ENCODE peak calls at places on chromosomes 4 and X, in five cellular contexts. One of them, this sample, is unnamed.

GRCh38 chr4:130368668-130369067 is 1272.7 kb downstream of the C4orf33 start:
- DNase-seq in foreskin fibroblast: no peak
- DNase-seq in mesothelial cell of epicardium: no peak
- DNase-seq in heart left ventricle: no peak
- DNase-seq in fibroblast of the aortic adventitia: no peak
- DNase-seq in this sample: no peak

GRCh38 chrX:96685205-96686099 is 810 bp downstream of the DIAPH2 start:
- DNase-seq in foreskin fibroblast: peak
- DNase-seq in fibroblast of the aortic adventitia: peak
- DNase-seq in mesothelial cell of epicardium: peak
- DNase-seq in heart left ventricle: peak
- DNase-seq in this sample: peak

GRCh38 chrX:54808605-54809483 is 1.3 kb downstream of the MAGED2 start:
- DNase-seq in heart left ventricle: peak
- DNase-seq in mesothelial cell of epicardium: peak
- DNase-seq in foreskin fibroblast: peak
- DNase-seq in fibroblast of the aortic adventitia: peak
- DNase-seq in this sample: peak

GRCh38 chrX:148600581-148600980 is 100.2 kb downstream of the AFF2 start:
- DNase-seq in foreskin fibroblast: no peak
- DNase-seq in mesothelial cell of epicardium: no peak
- DNase-seq in fibroblast of the aortic adventitia: no peak
- DNase-seq in heart left ventricle: no peak
- DNase-seq in this sample: no peak

GRCh38 chrX:50801135-50801534 is 12.9 kb downstream of the SHROOM4 start:
- DNase-seq in foreskin fibroblast: no peak
- DNase-seq in heart left ventricle: no peak
- DNase-seq in mesothelial cell of epicardium: no peak
- DNase-seq in fibroblast of the aortic adventitia: no peak
- DNase-seq in this sample: no peak

GRCh38 chr4:126267689-126268088 is 952.9 kb downstream of the FAT4 start:
- DNase-seq in mesothelial cell of epicardium: no peak
- DNase-seq in heart left ventricle: no peak
- DNase-seq in foreskin fibroblast: peak
- DNase-seq in fibroblast of the aortic adventitia: peak
- DNase-seq in this sample: no peak

GRCh38 chr4:574346-575161 is 1.5 kb downstream of the TMEM271 start:
- DNase-seq in fibroblast of the aortic adventitia: no peak
- DNase-seq in mesothelial cell of epicardium: no peak
- DNase-seq in foreskin fibroblast: no peak
- DNase-seq in heart left ventricle: no peak
- DNase-seq in this sample: no peak

GRCh38 chr4:48899950-48900349 is 6.6 kb downstream of the OCIAD2 start:
- DNase-seq in heart left ventricle: no peak
- DNase-seq in foreskin fibroblast: peak
- DNase-seq in mesothelial cell of epicardium: no peak
- DNase-seq in fibroblast of the aortic adventitia: peak
- DNase-seq in this sample: no peak

GRCh38 chr4:92634891-92635290 is 331.1 kb downstream of the GRID2 start:
- DNase-seq in heart left ventricle: no peak
- DNase-seq in foreskin fibroblast: no peak
- DNase-seq in mesothelial cell of epicardium: no peak
- DNase-seq in fibroblast of the aortic adventitia: no peak
- DNase-seq in this sample: no peak

GRCh38 chr4:72295966-72296557 is 264.3 kb downstream of the NPFFR2 start:
- DNase-seq in foreskin fibroblast: peak
- DNase-seq in mesothelial cell of epicardium: no peak
- DNase-seq in heart left ventricle: no peak
- DNase-seq in fibroblast of the aortic adventitia: peak
- DNase-seq in this sample: no peak

GRCh38 chr4:41174444-41174843 is 39.9 kb downstream of the APBB2 start:
- DNase-seq in heart left ventricle: no peak
- DNase-seq in mesothelial cell of epicardium: no peak
- DNase-seq in foreskin fibroblast: peak
- DNase-seq in fibroblast of the aortic adventitia: peak
- DNase-seq in this sample: no peak

GRCh38 chr4:159158989-159159388 is 56.1 kb downstream of the RAPGEF2 start:
- DNase-seq in foreskin fibroblast: no peak
- DNase-seq in fibroblast of the aortic adventitia: no peak
- DNase-seq in heart left ventricle: no peak
- DNase-seq in mesothelial cell of epicardium: no peak
- DNase-seq in this sample: no peak

DNA sequence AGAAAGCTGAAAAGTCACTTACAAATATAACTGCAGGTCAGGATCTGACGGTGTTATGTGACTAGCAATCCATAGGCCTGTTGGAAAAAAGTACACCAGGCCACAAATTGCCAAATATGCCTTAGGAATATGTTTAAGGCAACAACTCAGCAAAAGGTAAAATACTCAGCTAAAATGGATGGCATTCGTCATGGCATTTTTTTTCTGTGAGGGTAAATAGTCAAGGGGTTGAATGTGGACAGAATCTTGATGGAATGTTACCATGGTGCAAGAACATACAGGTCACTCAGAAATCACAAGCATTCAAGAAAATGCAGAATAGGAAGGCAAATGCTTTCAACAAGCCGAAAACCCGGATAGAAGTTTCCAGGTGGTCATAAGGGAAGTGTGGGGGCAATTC is 121.7 kb upstream of the MBNL3 start:
- DNase-seq in fibroblast of the aortic adventitia: no peak
- DNase-seq in heart left ventricle: no peak
- DNase-seq in foreskin fibroblast: no peak
- DNase-seq in mesothelial cell of epicardium: no peak
- DNase-seq in this sample: no peak
- TF ChIP-seq CTCF in fibroblast of the aortic adventitia: no peak
- TF ChIP-seq CTCF in heart left ventricle: no peak
- TF ChIP-seq CTCF in foreskin fibroblast: no peak
- TF ChIP-seq CTCF in mesothelial cell of epicardium: no peak
- TF ChIP-seq CTCF in this sample: no peak

GRCh38 chrX:15150578-15150977 is 119.3 kb downstream of the ASB9 start:
- DNase-seq in foreskin fibroblast: no peak
- DNase-seq in fibroblast of the aortic adventitia: no peak
- DNase-seq in heart left ventricle: no peak
- DNase-seq in mesothelial cell of epicardium: no peak
- DNase-seq in this sample: no peak

GRCh38 chrX:15143825-15144121 is 126.1 kb downstream of the ASB9 start:
- DNase-seq in foreskin fibroblast: no peak
- DNase-seq in heart left ventricle: no peak
- DNase-seq in mesothelial cell of epicardium: no peak
- DNase-seq in fibroblast of the aortic adventitia: no peak
- DNase-seq in this sample: no peak

GRCh38 chrX:15142084-15142715 is 127.7 kb downstream of the ASB9 start:
- DNase-seq in fibroblast of the aortic adventitia: no peak
- DNase-seq in mesothelial cell of epicardium: no peak
- DNase-seq in foreskin fibroblast: no peak
- DNase-seq in heart left ventricle: no peak
- DNase-seq in this sample: no peak

GRCh38 chrX:15143050-15143824 is 126.6 kb downstream of the ASB9 start:
- DNase-seq in fibroblast of the aortic adventitia: peak
- DNase-seq in heart left ventricle: peak
- DNase-seq in foreskin fibroblast: peak
- DNase-seq in mesothelial cell of epicardium: peak
- DNase-seq in this sample: no peak

GRCh38 chrX:15146515-15146914 is 123.4 kb downstream of the ASB9 start:
- DNase-seq in mesothelial cell of epicardium: no peak
- DNase-seq in fibroblast of the aortic adventitia: peak
- DNase-seq in heart left ventricle: no peak
- DNase-seq in foreskin fibroblast: peak
- DNase-seq in this sample: no peak
- TF ChIP-seq CTCF in mesothelial cell of epicardium: peak
- TF ChIP-seq CTCF in fibroblast of the aortic adventitia: peak
- TF ChIP-seq CTCF in heart left ventricle: no peak
- TF ChIP-seq CTCF in foreskin fibroblast: peak
- TF ChIP-seq CTCF in this sample: no peak

DNA sequence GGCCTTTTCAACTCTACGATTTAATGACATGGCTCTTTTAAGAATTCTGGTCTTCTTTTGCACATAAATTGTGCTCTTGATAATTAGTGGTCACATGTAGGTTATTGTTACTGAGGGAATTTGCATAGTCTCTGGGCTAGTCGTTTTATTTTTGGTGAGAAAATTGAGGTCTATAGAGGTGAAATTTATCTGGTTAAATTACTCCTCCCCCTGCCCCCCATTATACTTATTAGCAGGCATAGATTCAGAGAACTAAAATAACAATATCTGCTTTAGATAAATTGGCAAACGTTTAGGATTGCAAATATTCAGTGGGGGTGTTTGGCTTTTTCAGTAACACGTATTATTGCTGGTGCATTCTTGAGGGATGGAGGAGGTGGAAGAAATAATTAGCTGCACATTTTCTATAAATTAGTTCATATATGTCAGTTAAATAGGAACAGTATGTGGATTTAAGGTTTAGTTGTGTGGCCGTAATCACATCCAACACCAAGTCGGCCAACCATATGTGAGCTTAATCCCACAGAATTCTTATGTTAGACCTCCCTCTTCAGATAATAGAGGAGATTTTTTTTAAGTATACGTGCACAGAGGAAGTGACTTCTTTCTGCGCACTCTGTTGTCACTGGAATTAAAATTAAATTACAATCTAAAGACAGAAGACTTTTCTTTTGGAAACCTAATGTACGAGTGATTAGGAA is 1.9 kb downstream of the SEPTIN11 start:
- DNase-seq in fibroblast of the aortic adventitia: peak
- DNase-seq in heart left ventricle: no peak
- DNase-seq in foreskin fibroblast: peak
- DNase-seq in mesothelial cell of epicardium: no peak
- DNase-seq in this sample: no peak
- TF ChIP-seq CTCF in fibroblast of the aortic adventitia: no peak
- TF ChIP-seq CTCF in heart left ventricle: no peak
- TF ChIP-seq CTCF in foreskin fibroblast: no peak
- TF ChIP-seq CTCF in mesothelial cell of epicardium: no peak
- TF ChIP-seq CTCF in this sample: no peak

GRCh38 chr4:82896755-82897154 is 3.8 kb upstream of the THAP9 start:
- DNase-seq in heart left ventricle: no peak
- DNase-seq in fibroblast of the aortic adventitia: no peak
- DNase-seq in mesothelial cell of epicardium: no peak
- DNase-seq in foreskin fibroblast: no peak
- DNase-seq in this sample: no peak

GRCh38 chr4:82899339-82899738 is 1.2 kb upstream of the THAP9 start:
- DNase-seq in fibroblast of the aortic adventitia: peak
- DNase-seq in foreskin fibroblast: no peak
- DNase-seq in heart left ventricle: no peak
- DNase-seq in mesothelial cell of epicardium: no peak
- DNase-seq in this sample: no peak

GRCh38 chr4:82900016-82900334 is 560 bp upstream of the THAP9 start:
- DNase-seq in heart left ventricle: no peak
- DNase-seq in foreskin fibroblast: no peak
- DNase-seq in mesothelial cell of epicardium: no peak
- DNase-seq in fibroblast of the aortic adventitia: no peak
- DNase-seq in this sample: no peak

GRCh38 chr4:82900335-82901128 is at the start of gene THAP9:
- DNase-seq in heart left ventricle: peak
- DNase-seq in mesothelial cell of epicardium: peak
- DNase-seq in foreskin fibroblast: peak
- DNase-seq in fibroblast of the aortic adventitia: peak
- DNase-seq in this sample: peak

DNA sequence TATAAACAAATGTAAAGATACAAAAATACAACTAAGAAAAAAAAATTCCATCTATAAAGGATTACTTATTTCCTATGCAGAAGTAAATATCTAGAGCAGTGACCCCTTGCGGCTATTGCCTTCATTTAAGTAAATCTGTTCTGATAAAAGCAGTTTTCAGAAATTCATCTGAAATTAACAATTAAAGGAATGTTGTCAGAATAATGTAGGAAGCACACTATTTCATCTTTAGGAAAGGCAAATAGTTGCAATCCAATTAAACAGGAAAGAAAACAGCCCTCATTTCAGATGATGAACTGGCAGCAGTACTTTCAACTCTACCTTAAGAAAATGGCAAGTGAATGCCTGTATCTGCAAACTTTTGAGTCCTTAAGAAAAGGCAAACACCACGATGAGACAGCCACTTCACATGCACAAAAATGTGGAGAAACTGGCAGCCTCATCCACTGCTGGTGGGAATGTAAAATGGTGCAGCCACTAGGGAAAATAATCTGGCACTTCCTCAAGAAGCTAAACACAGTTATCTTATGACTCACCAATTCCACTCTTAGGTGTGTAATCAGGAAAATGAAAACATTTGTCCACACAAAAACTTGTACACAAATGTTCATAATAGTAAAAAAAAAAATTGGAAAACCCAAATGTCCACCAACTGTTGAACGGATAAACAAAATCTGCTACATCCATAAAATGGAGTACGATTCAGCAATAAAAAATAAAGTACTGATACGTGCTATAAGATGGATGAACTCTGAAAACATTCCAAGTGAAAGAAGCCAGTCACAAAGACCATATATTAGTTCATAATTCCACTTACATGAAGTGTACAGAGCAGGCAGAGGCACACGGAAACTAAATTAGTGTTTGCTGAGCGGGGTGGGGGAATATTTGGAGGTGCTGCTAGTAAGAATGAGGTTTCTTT is 2.0 kb upstream of the THAP9 start:
- DNase-seq in heart left ventricle: no peak
- DNase-seq in foreskin fibroblast: peak
- DNase-seq in fibroblast of the aortic adventitia: peak
- DNase-seq in mesothelial cell of epicardium: no peak
- DNase-seq in this sample: no peak
- TF ChIP-seq CTCF in heart left ventricle: no peak
- TF ChIP-seq CTCF in foreskin fibroblast: no peak
- TF ChIP-seq CTCF in fibroblast of the aortic adventitia: peak
- TF ChIP-seq CTCF in mesothelial cell of epicardium: no peak
- TF ChIP-seq CTCF in this sample: no peak

GRCh38 chrX:20585782-20586181 is 319.1 kb upstream of the RPS6KA3 start:
- DNase-seq in foreskin fibroblast: no peak
- DNase-seq in fibroblast of the aortic adventitia: peak
- DNase-seq in heart left ventricle: no peak
- DNase-seq in mesothelial cell of epicardium: no peak
- DNase-seq in this sample: no peak
- TF ChIP-seq CTCF in foreskin fibroblast: no peak
- TF ChIP-seq CTCF in fibroblast of the aortic adventitia: no peak
- TF ChIP-seq CTCF in heart left ventricle: no peak
- TF ChIP-seq CTCF in mesothelial cell of epicardium: no peak
- TF ChIP-seq CTCF in this sample: no peak